ENCODE peak calls at places on chromosomes 4 and X, in six cellular contexts. V is ovary, Z is K562, N is transverse colon, M is stomach, X is A549. G is an unnamed sample.
A peak's percentile ranks its signal among the peaks of the same experiment; 100 is the strongest.

GRCh38 chrX:154051210-154051810 is 31.6 kb upstream of the IRAK1 start:
- DNase-seq in V (peak; percentile 74), Z (peak; percentile 66), N (peak; percentile 81), M (peak; percentile 82), X (peak; percentile 52), G (peak; percentile 80)

GRCh38 chrX:141669689-141670088 is 28.9 kb downstream of the SPANXD start:
- DNase-seq in V (no peak), Z (no peak), N (no peak), M (no peak), X (no peak), G (no peak)

GRCh38 chr4:101953949-101954348 is 163.4 kb downstream of the BANK1 start:
- DNase-seq in V (no peak), Z (no peak), N (no peak), M (no peak), X (no peak), G (no peak)

GRCh38 chr4:158890294-158890693 is 121.5 kb downstream of the FNIP2 start:
- DNase-seq in V (no peak), Z (no peak), N (no peak), M (no peak), X (no peak), G (no peak)

GRCh38 chr4:97576955-97577354 is 566.3 kb downstream of the STPG2 start:
- DNase-seq in V (no peak), Z (no peak), N (no peak), M (no peak), X (no peak), G (no peak)

GRCh38 chrX:31658360-31658759 is 586.5 kb upstream of the FTHL17 start:
- DNase-seq in V (no peak), Z (no peak), N (no peak), M (no peak), X (no peak), G (no peak)

GRCh38 chrX:38919853-38920528 is 118.7 kb downstream of the MID1IP1 start:
- DNase-seq in V (no peak), Z (no peak), N (no peak), M (no peak), X (no peak), G (no peak)

GRCh38 chr4:174157106-174157607 is 126.3 kb downstream of the FBXO8 start:
- DNase-seq in V (peak; percentile 12), Z (peak; percentile 11), N (no peak), M (no peak), X (no peak), G (no peak)

GRCh38 chr4:101458914-101459313 is 111.6 kb upstream of the PPP3CA start:
- DNase-seq in V (no peak), Z (no peak), N (no peak), M (no peak), X (no peak), G (no peak)

GRCh38 chr4:168674077-168674747 is 177.4 kb downstream of the PALLD start:
- DNase-seq in V (no peak), Z (no peak), N (no peak), M (no peak), X (no peak), G (no peak)

GRCh38 chr4:55078987-55079386 is 46.4 kb downstream of the KDR start:
- DNase-seq in V (no peak), Z (no peak), N (no peak), M (no peak), X (no peak), G (peak; percentile 33)

GRCh38 chr4:65825121-65825520 is 154.8 kb upstream of the EPHA5 start:
- DNase-seq in V (no peak), Z (no peak), N (no peak), M (no peak), X (no peak), G (no peak)

GRCh38 chrX:119218198-119218597 is 17.9 kb upstream of the PGRMC1 start:
- DNase-seq in V (no peak), Z (no peak), N (no peak), M (no peak), X (no peak), G (no peak)

GRCh38 chrX:130741151-130741550 is 161.9 kb downstream of the ENOX2 start:
- DNase-seq in V (no peak), Z (no peak), N (no peak), M (no peak), X (no peak), G (no peak)

GRCh38 chr4:185761352-185762235 is 50.4 kb downstream of the SORBS2 start:
- DNase-seq in V (no peak), Z (no peak), N (no peak), M (no peak), X (no peak), G (no peak)

GRCh38 chrX:43655961-43656494 is at the start of gene MAOA:
- DNase-seq in V (peak; percentile 76), Z (no peak), N (peak; percentile 88), M (peak; percentile 87), X (peak; percentile 43), G (peak; percentile 86)

GRCh38 chrX:54980334-54980733 is 13.7 kb downstream of the PFKFB1 start:
- DNase-seq in V (no peak), Z (no peak), N (no peak), M (no peak), X (no peak), G (no peak)

GRCh38 chrX:38649227-38649626 is 87.9 kb downstream of the TSPAN7 start:
- DNase-seq in V (no peak), Z (peak; percentile 14), N (no peak), M (no peak), X (no peak), G (no peak)

GRCh38 chrX:40414335-40414734 is 166.4 kb upstream of the ATP6AP2 start:
- DNase-seq in V (no peak), Z (no peak), N (no peak), M (no peak), X (no peak), G (no peak)

GRCh38 chrX:153614818-153615217 is 15.9 kb upstream of the CCNQ start:
- DNase-seq in V (no peak), Z (no peak), N (no peak), M (no peak), X (no peak), G (no peak)

GRCh38 chrX:40877869-40878268 is 142.5 kb upstream of the MED14 start:
- DNase-seq in V (no peak), Z (peak; percentile 16), N (no peak), M (no peak), X (no peak), G (no peak)

GRCh38 chr4:86775061-86775460 is 74.1 kb downstream of the SLC10A6 start:
- DNase-seq in V (no peak), Z (no peak), N (no peak), M (no peak), X (no peak), G (no peak)

DNA sequence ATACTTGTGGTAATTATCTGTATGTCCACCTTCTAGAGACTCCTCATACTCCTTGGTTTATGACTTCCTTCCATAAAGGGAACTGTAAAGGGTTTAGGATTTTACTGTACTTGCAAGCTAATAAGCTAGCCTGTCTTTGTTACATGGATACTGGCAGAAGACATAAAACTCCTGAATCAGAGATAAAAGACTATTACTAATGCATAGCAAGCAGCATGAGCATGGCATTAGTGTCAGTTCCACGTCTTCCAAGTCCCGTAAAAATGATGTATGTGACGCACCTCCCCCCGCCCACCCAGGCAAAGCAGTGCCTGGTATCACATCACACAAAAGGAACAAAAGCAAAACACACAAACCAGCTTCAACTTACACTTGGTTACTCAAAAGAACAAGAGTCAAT is 71.0 kb downstream of the SLC10A6 start:
- DNase-seq in V (no peak), Z (no peak), N (no peak), M (no peak), X (no peak), G (no peak)
- TF ChIP-seq EP300 in V (no peak), Z (no peak), N (no peak), M (no peak), X (no peak), G (no peak)

GRCh38 chr4:108885211-108885610 is 122.4 kb upstream of the ETNPPL start:
- DNase-seq in V (no peak), Z (no peak), N (no peak), M (no peak), X (no peak), G (no peak)

GRCh38 chr4:108887034-108887433 is 124.2 kb upstream of the ETNPPL start:
- DNase-seq in V (no peak), Z (peak; percentile 9), N (no peak), M (no peak), X (no peak), G (no peak)

GRCh38 chr4:108889696-108890475 is 127.0 kb upstream of the ETNPPL start:
- DNase-seq in V (no peak), Z (no peak), N (no peak), M (no peak), X (no peak), G (no peak)

GRCh38 chr4:108881190-108881589 is 118.3 kb upstream of the ETNPPL start:
- DNase-seq in V (no peak), Z (no peak), N (no peak), M (no peak), X (no peak), G (no peak)

DNA sequence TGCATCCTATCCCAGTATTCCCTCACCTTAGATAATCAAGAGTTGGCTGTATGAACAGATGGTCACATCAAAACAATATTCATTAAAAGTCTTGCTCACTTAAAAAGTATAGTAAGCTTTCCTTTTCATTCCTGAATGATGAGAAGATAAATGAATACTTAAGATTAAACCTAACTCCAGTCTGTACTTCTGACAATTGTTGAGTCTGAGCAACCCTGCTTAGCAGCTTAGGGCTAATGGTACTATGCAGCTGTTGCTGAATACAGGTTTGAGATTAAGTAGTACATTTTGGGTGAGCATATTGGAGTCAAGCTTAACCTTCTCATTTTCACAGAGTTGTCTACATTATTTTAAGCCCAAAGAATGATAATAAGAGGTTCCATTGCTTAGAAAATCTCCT is 121.7 kb upstream of the ETNPPL start:
- DNase-seq in V (no peak), Z (no peak), N (no peak), M (no peak), X (no peak), G (no peak)
- H3K4me3 ChIP-seq in V (no peak overlapping the region), Z (no peak overlapping the region), N (no peak overlapping the region), M (no peak overlapping the region), X (no peak overlapping the region), G (no peak overlapping the region)

GRCh38 chr4:144465546-144465945 is 180.4 kb upstream of the HHIP start:
- DNase-seq in V (no peak), Z (no peak), N (no peak), M (no peak), X (no peak), G (no peak)
- TF ChIP-seq CTCF in V (no peak), Z (no peak), N (no peak), M (no peak), X (no peak), G (no peak)

GRCh38 chrX:30313322-30313721 is 4.1 kb upstream of the NR0B1 start:
- DNase-seq in V (no peak), Z (no peak), N (no peak), M (no peak), X (no peak), G (no peak)
- TF ChIP-seq EP300 in V (no peak), Z (no peak), N (no peak), M (no peak), X (no peak), G (no peak)